ENCODE peak calls at places on chromosomes 1 and 21, in ten cellular contexts. M, A, N, K, B, Q, Y, P, I and O are unnamed samples.

GRCh38 chr1:41613646-41614592 is 129.4 kb upstream of the EDN2 start:
- DNase-seq in I (peak; percentile 75), K (no peak), A (no peak), Y (no peak), Q (no peak), N (peak; percentile 6), M (no peak), B (no peak), P (no peak), O (no peak)

GRCh38 chr21:42193131-42193671 is 25.7 kb upstream of the ABCG1 start:
- DNase-seq in M (peak; percentile 19), I (no peak), N (no peak), B (no peak), A (no peak), K (no peak), Q (no peak), P (no peak), Y (no peak), O (peak; percentile 55)

GRCh38 chr1:11990303-11991032 is 10.2 kb downstream of the MFN2 start:
- DNase-seq in B (peak; percentile 85), M (peak; percentile 37), A (no peak), P (no peak), Y (no peak), Q (no peak), I (no peak), K (no peak), N (no peak), O (no peak)

GRCh38 chr21:31490471-31490870 is 146.4 kb upstream of the TIAM1 start:
- DNase-seq in M (no peak), Q (no peak), N (no peak), I (no peak), Y (no peak), A (no peak), B (no peak), K (no peak), P (no peak), O (no peak)

GRCh38 chr1:222257024-222257423 is 290.9 kb downstream of the HHIPL2 start:
- DNase-seq in N (no peak), K (no peak), B (no peak), Q (no peak), M (no peak), I (no peak), Y (no peak), P (no peak), A (no peak), O (no peak)

GRCh38 chr21:46113497-46114176 is 15.7 kb downstream of the COL6A2 start:
- DNase-seq in N (no peak), I (no peak), K (no peak), A (peak; percentile 5), B (peak; percentile 34), P (peak; percentile 16), Y (no peak), M (no peak), Q (peak; percentile 7), O (no peak)

GRCh38 chr1:232610187-232610901 is 19.6 kb downstream of the SIPA1L2 start:
- DNase-seq in K (no peak), I (no peak), Y (no peak), P (no peak), M (no peak), A (no peak), B (no peak), Q (no peak), N (no peak), O (no peak)

GRCh38 chr1:225004396-225004795 is 74.9 kb downstream of the DNAH14 start:
- DNase-seq in N (no peak), I (peak; percentile 2), Q (no peak), K (no peak), P (no peak), A (no peak), M (no peak), B (no peak), Y (no peak), O (no peak)

GRCh38 chr1:35768350-35769187 is 1.2 kb downstream of the CLSPN start:
- DNase-seq in N (no peak), A (no peak), M (no peak), Q (no peak), Y (no peak), P (no peak), I (peak; percentile 18), K (no peak), B (no peak), O (no peak)

GRCh38 chr1:41643422-41643821 is 158.9 kb upstream of the EDN2 start:
- DNase-seq in I (no peak), B (no peak), A (no peak), N (no peak), Q (no peak), K (no peak), P (no peak), Y (no peak), M (no peak), O (no peak)

GRCh38 chr1:179548666-179549367 is 26.9 kb downstream of the NPHS2 start:
- DNase-seq in K (no peak), Y (no peak), Q (no peak), A (no peak), M (no peak), I (no peak), P (no peak), B (no peak), N (no peak), O (no peak)

GRCh38 chr1:19398309-19398760 is 86.2 kb downstream of the SLC66A1 start:
- DNase-seq in Q (peak; percentile 76), B (no peak), M (peak; percentile 27), K (no peak), Y (no peak), A (no peak), I (peak; percentile 99), N (no peak), P (no peak), O (no peak)

GRCh38 chr1:227666286-227666685 is 68.8 kb downstream of the JMJD4 start:
- DNase-seq in Y (no peak), M (no peak), A (no peak), P (no peak), K (no peak), I (peak; percentile 16), B (no peak), N (no peak), Q (no peak), O (no peak)
- H3K9me3 ChIP-seq in Y (peaks cover 10% of the 10 kb centered on the region), M (peaks cover 47% of the 10 kb centered on the region), A (peaks cover 100% of the 10 kb centered on the region), P (peaks cover 99% of the 10 kb centered on the region), K (peaks cover 31% of the 10 kb centered on the region), I (peaks cover 7% of the 10 kb centered on the region), B (peaks cover 92% of the 10 kb centered on the region), N (peaks cover 70% of the 10 kb centered on the region), Q (peaks cover 19% of the 10 kb centered on the region), O (peaks cover 76% of the 10 kb centered on the region)

DNA sequence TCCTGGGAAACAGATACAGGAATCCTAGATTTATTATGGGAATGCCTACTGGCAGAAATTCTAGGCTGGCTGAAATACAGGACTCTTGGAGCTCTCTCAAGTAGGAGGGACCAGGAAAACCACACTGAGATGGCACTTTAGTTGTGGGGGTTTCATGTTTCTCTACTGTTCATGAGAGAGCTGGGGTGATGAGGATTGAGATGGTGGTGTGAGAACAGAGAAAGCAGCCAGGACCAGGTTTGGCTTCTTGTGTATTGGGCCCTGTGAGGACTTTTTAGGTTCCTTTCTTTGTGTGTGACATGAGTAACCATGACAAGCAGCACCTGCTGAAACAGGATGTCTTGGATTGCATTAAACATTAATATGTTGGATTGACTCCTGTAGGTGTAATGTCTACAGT is 4.9 kb downstream of the ARID1A start:
- DNase-seq in A (no peak), N (no peak), Y (no peak), B (no peak), K (no peak), Q (no peak), I (peak; percentile 46), P (no peak), M (no peak), O (no peak)
- H3K4me3 ChIP-seq in A (no peak overlapping the region), N (no peak overlapping the region), Y (no peak overlapping the region), B (peak overlapping the region; percentile 89), K (peak overlapping the region; percentile 90), Q (no peak overlapping the region), I (peak overlapping the region; percentile 83), P (no peak overlapping the region), M (peak overlapping the region; percentile 67), O (peak overlapping the region; percentile 8)

GRCh38 chr1:65235867-65236805 is 73.2 kb upstream of the DNAJC6 start:
- DNase-seq in P (no peak), K (peak; percentile 59), Y (no peak), B (no peak), M (no peak), A (no peak), N (no peak), Q (no peak), I (peak; percentile 49), O (no peak)

GRCh38 chr1:65230741-65231439 is 78.5 kb upstream of the DNAJC6 start:
- DNase-seq in M (no peak), A (no peak), B (no peak), P (no peak), Y (no peak), I (no peak), N (no peak), K (no peak), Q (no peak), O (no peak)

GRCh38 chr1:65232402-65233122 is 76.8 kb upstream of the DNAJC6 start:
- DNase-seq in K (no peak), I (peak; percentile 21), M (no peak), Y (no peak), A (no peak), B (no peak), P (no peak), Q (no peak), N (no peak), O (no peak)

GRCh38 chr1:65231718-65232330 is 77.5 kb upstream of the DNAJC6 start:
- DNase-seq in K (no peak), P (no peak), I (no peak), A (no peak), M (no peak), Q (no peak), Y (no peak), N (no peak), B (no peak), O (no peak)

DNA sequence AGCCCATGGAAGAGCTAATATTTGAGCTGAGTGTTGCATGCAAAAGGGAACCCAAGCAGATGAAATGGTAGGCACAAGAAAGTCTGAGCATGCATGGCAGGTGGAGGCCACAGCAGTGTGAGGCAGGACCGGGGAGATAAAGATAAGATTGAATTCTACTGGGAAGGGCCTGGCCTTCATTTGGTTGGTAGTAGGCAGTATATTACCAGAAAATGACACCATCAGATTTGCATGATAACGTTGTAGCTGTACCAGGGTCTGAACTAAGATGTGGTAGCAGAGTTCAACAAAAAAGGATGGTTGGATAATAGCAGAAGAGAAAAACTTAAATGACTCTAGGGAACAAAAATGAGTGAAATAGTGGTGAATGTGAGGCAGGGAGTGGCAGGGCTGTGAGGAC is 75.6 kb upstream of the DNAJC6 start:
- DNase-seq in K (no peak), I (no peak), P (no peak), A (no peak), B (no peak), M (no peak), N (no peak), Y (no peak), Q (no peak), O (no peak)
- H3K9me3 ChIP-seq in K (no peaks in the 10 kb centered on the region), I (no peaks in the 10 kb centered on the region), P (no peaks in the 10 kb centered on the region), A (no peaks in the 10 kb centered on the region), B (peaks cover 14% of the 10 kb centered on the region), M (no peaks in the 10 kb centered on the region), N (no peaks in the 10 kb centered on the region), Y (no peaks in the 10 kb centered on the region), Q (no peaks in the 10 kb centered on the region), O (no peaks in the 10 kb centered on the region)

DNA sequence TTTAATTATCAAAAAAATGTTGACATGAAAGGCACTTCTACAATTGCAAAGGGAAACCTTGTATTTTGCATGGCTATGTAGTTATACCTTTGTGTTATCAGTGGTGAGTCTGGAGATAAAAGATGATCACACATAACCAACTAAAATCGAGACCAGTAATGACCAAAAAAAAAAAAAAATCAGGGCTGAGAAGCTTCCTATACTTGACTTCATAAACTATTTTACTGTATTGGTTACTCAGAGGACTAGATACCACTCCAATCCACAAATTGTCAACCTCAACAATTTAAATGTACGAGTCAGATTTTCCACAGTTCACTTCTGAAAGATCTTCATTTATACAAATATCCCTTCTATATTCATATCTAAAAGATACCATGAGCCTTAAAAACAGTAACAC is 71.7 kb downstream of the NRIP1 start:
- DNase-seq in M (no peak), I (no peak), Y (no peak), A (no peak), N (no peak), K (no peak), Q (no peak), B (no peak), P (no peak), O (no peak)
- H3K4me3 ChIP-seq in M (no peak overlapping the region), I (no peak overlapping the region), Y (no peak overlapping the region), A (no peak overlapping the region), N (no peak overlapping the region), K (no peak overlapping the region), Q (no peak overlapping the region), B (no peak overlapping the region), P (no peak overlapping the region), O (no peak overlapping the region)